ENCODE peak calls at places on chromosomes 12 and 14, in eight cellular contexts. C is kidney tubule cell, L is GM12865, B is T-helper 1 cell, P is T follicular helper cell, S is iris pigment epithelial cell, M is fibroblast of pulmonary artery, Z is right lobe of liver. A is an unnamed sample.
A peak's percentile ranks its signal among the peaks of the same experiment; 100 is the strongest.

GRCh38 chr12:51971679-51972423 is 20.4 kb downstream of the ACVR1B start:
- DNase-seq in C (peak; percentile 36), L (peak; percentile 59), B (no peak), P (no peak), S (peak; percentile 50), M (peak; percentile 53), Z (no peak), A (no peak)

GRCh38 chr14:103552011-103552797 is 10.3 kb downstream of the BAG5 start:
- DNase-seq in C (peak; percentile 98), L (no peak), B (no peak), P (no peak), S (peak; percentile 37), M (peak; percentile 47), Z (no peak), A (no peak)

GRCh38 chr14:75428230-75429104 is 645 bp downstream of the JDP2 start:
- DNase-seq in C (peak; percentile 33), L (peak; percentile 20), B (peak; percentile 4), P (no peak), S (peak; percentile 40), M (peak; percentile 29), Z (peak; percentile 51), A (peak; percentile 75)

GRCh38 chr12:112868459-112869041 is 38.2 kb upstream of the OAS1 start:
- DNase-seq in C (peak; percentile 5), L (peak; percentile 15), B (no peak), P (no peak), S (no peak), M (no peak), Z (no peak), A (no peak)

GRCh38 chr12:4049566-4050080 is 176.4 kb upstream of the PARP11 start:
- DNase-seq in C (no peak), L (no peak), B (no peak), P (no peak), S (no peak), M (no peak), Z (no peak), A (no peak)

GRCh38 chr14:104286496-104286895 is 148.1 kb downstream of the KIF26A start:
- DNase-seq in C (no peak), L (no peak), B (no peak), P (no peak), S (no peak), M (no peak), Z (peak; percentile 3), A (no peak)

GRCh38 chr14:44961151-44961729 is 507 bp downstream of the KLHL28 start:
- DNase-seq in C (peak; percentile 55), L (peak; percentile 66), B (peak; percentile 52), P (peak; percentile 50), S (peak; percentile 75), M (peak; percentile 65), Z (peak; percentile 66), A (peak; percentile 79)

GRCh38 chr12:129827102-129827873 is 76.5 kb downstream of the TMEM132D start:
- DNase-seq in C (peak; percentile 9), L (no peak), B (no peak), P (no peak), S (no peak), M (no peak), Z (no peak), A (no peak)

GRCh38 chr14:56023681-56024080 is 94.5 kb upstream of the PELI2 start:
- DNase-seq in C (no peak), L (no peak), B (no peak), P (no peak), S (no peak), M (no peak), Z (no peak), A (no peak)

GRCh38 chr12:116236986-116237385 is 40.5 kb downstream of the MED13L start:
- DNase-seq in C (peak; percentile 40), L (no peak), B (no peak), P (no peak), S (no peak), M (no peak), Z (no peak), A (no peak)

GRCh38 chr14:104897286-104898194 is 27.1 kb upstream of the PLD4 start:
- DNase-seq in C (no peak), L (peak; percentile 0), B (no peak), P (no peak), S (no peak), M (no peak), Z (peak; percentile 20), A (no peak)

GRCh38 chr12:103751600-103751999 is 89.4 kb downstream of the NT5DC3 start:
- DNase-seq in C (no peak), L (no peak), B (no peak), P (no peak), S (no peak), M (peak; percentile 10), Z (no peak), A (no peak)

GRCh38 chr12:112674539-112674938 is 117.0 kb upstream of the RPH3A start:
- DNase-seq in C (no peak), L (no peak), B (no peak), P (no peak), S (no peak), M (no peak), Z (no peak), A (no peak)

GRCh38 chr14:71931492-71932228 is 569 bp upstream of the RGS6 start:
- DNase-seq in C (no peak), L (no peak), B (no peak), P (no peak), S (no peak), M (no peak), Z (peak; percentile 20), A (no peak)

GRCh38 chr12:54066408-54066807 is 12.8 kb downstream of the HOXC4 start:
- DNase-seq in C (peak; percentile 10), L (no peak), B (no peak), P (no peak), S (no peak), M (no peak), Z (no peak), A (no peak)

GRCh38 chr14:64220466-64220865 is 73.7 kb downstream of the ESR2 start:
- DNase-seq in C (no peak), L (no peak), B (no peak), P (no peak), S (no peak), M (peak; percentile 62), Z (no peak), A (no peak)

GRCh38 chr14:73014105-73014504 is 12.8 kb downstream of the ZFYVE1 start:
- DNase-seq in C (no peak), L (peak; percentile 91), B (no peak), P (no peak), S (peak; percentile 82), M (peak; percentile 45), Z (no peak), A (no peak)

GRCh38 chr12:54411398-54412241 is 7.4 kb downstream of the ITGA5 start:
- DNase-seq in C (peak; percentile 99), L (peak; percentile 33), B (peak; percentile 51), P (peak; percentile 36), S (peak; percentile 90), M (peak; percentile 90), Z (peak; percentile 61), A (no peak)

GRCh38 chr12:10716704-10717315 is 6.3 kb downstream of the YBX3 start:
- DNase-seq in C (peak; percentile 86), L (no peak), B (no peak), P (no peak), S (peak; percentile 91), M (peak; percentile 93), Z (peak; percentile 36), A (peak; percentile 81)

GRCh38 chr12:18932715-18933114 is 194.8 kb downstream of the CAPZA3 start:
- DNase-seq in C (no peak), L (no peak), B (no peak), P (no peak), S (peak; percentile 5), M (no peak), Z (no peak), A (no peak)

GRCh38 chr12:104687823-104688573 is 231.2 kb downstream of the CHST11 start:
- DNase-seq in C (no peak), L (no peak), B (no peak), P (no peak), S (no peak), M (no peak), Z (no peak), A (no peak)

GRCh38 chr12:63752283-63752682 is 27.4 kb upstream of the RXYLT1 start:
- DNase-seq in C (no peak), L (peak; percentile 21), B (no peak), P (no peak), S (no peak), M (no peak), Z (no peak), A (no peak)

GRCh38 chr12:60535363-60535762 is 939.5 kb downstream of the SLC16A7 start:
- DNase-seq in C (no peak), L (no peak), B (no peak), P (no peak), S (no peak), M (no peak), Z (no peak), A (no peak)

GRCh38 chr14:99930420-99931274 is 134.6 kb upstream of the EVL start:
- DNase-seq in C (no peak), L (peak; percentile 88), B (no peak), P (no peak), S (no peak), M (peak; percentile 14), Z (no peak), A (no peak)

GRCh38 chr14:23481362-23481970 is 12.0 kb downstream of the NGDN start:
- DNase-seq in C (no peak), L (no peak), B (no peak), P (no peak), S (peak; percentile 15), M (peak; percentile 47), Z (no peak), A (no peak)

GRCh38 chr12:75825686-75826085 is 205.9 kb downstream of the PHLDA1 start:
- DNase-seq in C (peak; percentile 98), L (no peak), B (no peak), P (no peak), S (peak; percentile 84), M (peak; percentile 53), Z (no peak), A (no peak)

GRCh38 chr14:41993687-41994086 is 387.0 kb downstream of the LRFN5 start:
- DNase-seq in C (no peak), L (no peak), B (no peak), P (no peak), S (no peak), M (no peak), Z (no peak), A (no peak)

GRCh38 chr14:101839661-101840060 is 78.2 kb downstream of the PPP2R5C start:
- DNase-seq in C (no peak), L (no peak), B (no peak), P (no peak), S (no peak), M (no peak), Z (no peak), A (no peak)

GRCh38 chr14:76773188-76773885 is 12.1 kb downstream of the VASH1 start:
- DNase-seq in C (peak; percentile 69), L (no peak), B (no peak), P (no peak), S (peak; percentile 91), M (peak; percentile 93), Z (peak; percentile 63), A (no peak)

A was measured in mucosa of descending colon.